ENCODE peak calls at places on chromosomes 6 and 20, in seven cellular contexts. M, W, U, Y, K, O and A are unnamed samples. For H3K36me3, the result is how much of the 10 kb centered on the place peaks cover.

GRCh38 chr6:20241102-20241501 is 28.8 kb upstream of the MBOAT1 start:
- DNase-seq in M (no peak), W (no peak), U (no peak), Y (no peak), K (no peak), O (no peak), A (no peak)

GRCh38 chr6:38169826-38170526 is 350.4 kb downstream of the ZFAND3 start:
- DNase-seq in M (no peak), W (no peak), U (no peak), Y (peak), K (no peak), O (no peak), A (no peak)

GRCh38 chr6:36283608-36284007 is 13.7 kb downstream of the PNPLA1 start:
- DNase-seq in M (no peak), W (no peak), U (no peak), Y (no peak), K (no peak), O (no peak), A (no peak)

GRCh38 chr6:53803081-53803860 is 8.5 kb downstream of the LRRC1 start:
- DNase-seq in M (no peak), W (no peak), U (no peak), Y (no peak), K (no peak), O (no peak), A (no peak)

GRCh38 chr6:12567682-12568081 is 148.9 kb upstream of the PHACTR1 start:
- DNase-seq in M (no peak), W (no peak), U (no peak), Y (no peak), K (no peak), O (no peak), A (no peak)

GRCh38 chr6:52000064-52000463 is 87.3 kb downstream of the PKHD1 start:
- DNase-seq in M (no peak), W (no peak), U (no peak), Y (no peak), K (no peak), O (no peak), A (no peak)

GRCh38 chr6:43647613-43648012 is 2.8 kb downstream of the RSPH9 start:
- DNase-seq in M (no peak), W (no peak), U (no peak), Y (no peak), K (no peak), O (no peak), A (no peak)

GRCh38 chr6:157559201-157559756 is 178.3 kb downstream of the ZDHHC14 start:
- DNase-seq in M (no peak), W (no peak), U (no peak), Y (no peak), K (peak), O (no peak), A (no peak)

GRCh38 chr6:159170999-159171712 is 2.0 kb downstream of the FNDC1 start:
- DNase-seq in M (no peak), W (no peak), U (no peak), Y (no peak), K (no peak), O (no peak), A (no peak)

GRCh38 chr6:42029062-42029685 is 21.1 kb upstream of the TAF8 start:
- DNase-seq in M (no peak), W (no peak), U (no peak), Y (no peak), K (no peak), O (no peak), A (no peak)

GRCh38 chr6:1724124-1724523 is 114.4 kb downstream of the FOXC1 start:
- DNase-seq in M (no peak), W (no peak), U (no peak), Y (peak), K (no peak), O (no peak), A (no peak)

GRCh38 chr6:90729057-90729456 is 142.2 kb upstream of the MAP3K7 start:
- DNase-seq in M (no peak), W (no peak), U (no peak), Y (no peak), K (no peak), O (no peak), A (no peak)

GRCh38 chr20:24034820-24035219 is 46.2 kb upstream of the GGTLC1 start:
- DNase-seq in M (peak), W (no peak), U (no peak), Y (no peak), K (no peak), O (no peak), A (no peak)

GRCh38 chr6:152680879-152681517 is 16.7 kb upstream of the MYCT1 start:
- DNase-seq in M (no peak), W (no peak), U (no peak), Y (peak), K (no peak), O (no peak), A (no peak)

GRCh38 chr6:129642322-129642721 is 67.7 kb downstream of the ARHGAP18 start:
- DNase-seq in M (no peak), W (no peak), U (no peak), Y (no peak), K (no peak), O (no peak), A (no peak)

GRCh38 chr6:128239898-128240509 is 280.4 kb downstream of the PTPRK start:
- DNase-seq in M (no peak), W (no peak), U (no peak), Y (no peak), K (no peak), O (no peak), A (no peak)

GRCh38 chr6:54072708-54073313 is 38.4 kb upstream of the MLIP start:
- DNase-seq in M (no peak), W (no peak), U (no peak), Y (no peak), K (no peak), O (no peak), A (peak)

GRCh38 chr20:51532577-51533191 is 9.8 kb downstream of the NFATC2 start:
- DNase-seq in M (no peak), W (no peak), U (peak), Y (no peak), K (no peak), O (no peak), A (no peak)

GRCh38 chr6:17472653-17473183 is 79.3 kb downstream of the CAP2 start:
- DNase-seq in M (no peak), W (no peak), U (no peak), Y (no peak), K (no peak), O (no peak), A (no peak)

GRCh38 chr6:113281014-113281810 is 575.9 kb upstream of the MARCKS start:
- DNase-seq in M (no peak), W (no peak), U (no peak), Y (no peak), K (no peak), O (no peak), A (peak)

DNA sequence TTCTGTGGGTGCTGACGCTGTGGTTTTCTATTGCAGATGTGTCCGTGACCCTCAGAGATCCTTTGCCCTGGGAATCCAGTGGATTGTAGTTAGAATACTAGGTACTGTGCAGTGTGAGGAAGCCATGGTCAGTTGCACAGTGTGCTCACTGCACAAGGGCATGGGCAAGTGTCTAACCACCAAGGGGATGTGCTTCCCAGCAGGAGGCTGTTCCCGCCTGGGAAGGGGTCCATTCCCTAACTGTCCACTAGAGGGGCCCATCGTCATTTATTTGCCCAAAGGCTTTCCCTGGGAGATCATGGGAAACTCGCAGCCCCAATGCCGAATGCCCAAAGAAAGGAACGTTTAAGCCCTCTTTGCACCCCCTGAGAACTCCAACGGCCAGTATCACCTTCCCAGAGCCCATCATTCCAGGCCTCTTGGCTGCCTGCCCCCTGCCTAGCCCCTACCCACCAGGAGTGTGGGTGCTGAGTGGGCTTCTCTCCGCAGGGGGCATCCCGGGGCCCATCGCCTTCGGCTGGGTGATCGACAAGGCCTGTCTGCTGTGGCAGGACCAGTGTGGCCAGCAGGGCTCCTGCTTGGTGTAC is 26.2 kb downstream of the SLCO4A1 start:
- DNase-seq in M (peak), W (peak), U (peak), Y (peak), K (no peak), O (peak), A (no peak)
- TF ChIP-seq POLR2AphosphoS5 in M (no peak), W (peak), U (no peak), Y (no peak), K (no peak), O (no peak), A (no peak)

GRCh38 chr20:443223-443793 is 19.0 kb downstream of the TBC1D20 start:
- DNase-seq in M (no peak), W (no peak), U (no peak), Y (no peak), K (no peak), O (no peak), A (no peak)
- H3K36me3 ChIP-seq in M (half or more), W (half or more), U (half or more), Y (under half), K (under half), O (under half), A (half or more)

DNA sequence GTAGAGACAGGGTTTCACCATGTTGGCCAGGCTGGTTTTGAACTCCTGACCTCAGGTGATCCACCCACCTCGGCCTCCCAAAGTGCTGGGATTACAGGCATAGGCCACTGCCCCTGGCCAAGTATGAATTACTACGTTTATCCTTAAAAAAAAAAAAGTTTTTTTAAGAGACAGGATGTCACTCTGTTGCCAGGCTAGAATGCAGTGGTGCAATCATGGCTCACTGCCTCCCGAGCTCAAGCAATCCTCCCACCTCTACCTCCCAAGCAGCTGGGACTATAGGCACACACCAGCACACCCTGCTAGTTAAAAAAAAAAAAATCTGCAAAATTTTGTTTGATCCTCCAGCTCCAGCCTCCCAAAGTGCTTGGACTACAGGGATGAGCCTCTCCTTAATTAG is 23.1 kb downstream of the IYD start:
- DNase-seq in M (no peak), W (no peak), U (no peak), Y (no peak), K (no peak), O (no peak), A (no peak)
- H3K4me3 ChIP-seq in M (no peak), W (no peak), U (no peak), Y (no peak), K (no peak), O (no peak), A (no peak)

GRCh38 chr6:111118816-111119215 is 31.5 kb downstream of the SLC16A10 start:
- DNase-seq in M (no peak), W (no peak), U (no peak), Y (no peak), K (no peak), O (no peak), A (no peak)
- TF ChIP-seq POLR2AphosphoS5 in M (no peak), W (no peak), U (no peak), Y (no peak), K (no peak), O (no peak), A (no peak)